ENCODE peak calls at places on chromosomes 3 and 15, in seven cellular contexts. K is suprapubic skin, F is breast epithelium, E is A673, A is AG04450, S is colonic mucosa, D is HL-60. W is an unnamed sample.

GRCh38 chr3:5251196-5251583 is 63.7 kb downstream of the EDEM1 start:
- DNase-seq in K (no peak), F (no peak), D (no peak), E (no peak), A (no peak), S (peak; percentile 19), W (no peak)

GRCh38 chr3:27990837-27991236 is 250.6 kb upstream of the CMC1 start:
- DNase-seq in S (no peak), F (no peak), K (no peak), D (no peak), A (no peak), E (no peak), W (no peak)

GRCh38 chr3:59286791-59287531 is 237.1 kb upstream of the CFAP20DC start:
- DNase-seq in F (no peak), S (no peak), A (no peak), D (peak; percentile 35), E (no peak), K (no peak), W (no peak)

GRCh38 chr3:45677045-45677436 is 12.2 kb upstream of the SACM1L start:
- DNase-seq in D (peak; percentile 65), F (peak; percentile 79), A (no peak), E (peak; percentile 30), K (peak; percentile 82), S (no peak), W (no peak)

GRCh38 chr3:115836944-115837343 is 213.6 kb downstream of the GAP43 start:
- DNase-seq in S (no peak), F (no peak), D (no peak), A (no peak), K (no peak), E (peak; percentile 82), W (no peak)

GRCh38 chr3:95424296-95424695 is 1361.4 kb downstream of the NSUN3 start:
- DNase-seq in K (no peak), S (no peak), D (no peak), A (no peak), E (no peak), F (no peak), W (no peak)

GRCh38 chr3:15458212-15458780 is 30.9 kb downstream of the EAF1 start:
- DNase-seq in E (no peak), K (no peak), D (no peak), A (no peak), S (no peak), F (no peak), W (no peak)

GRCh38 chr15:69735126-69735525 is 282.5 kb downstream of the RPLP1 start:
- DNase-seq in A (no peak), D (no peak), F (no peak), E (peak; percentile 82), S (no peak), K (peak; percentile 78), W (no peak)

GRCh38 chr3:40997711-40998519 is 201.4 kb upstream of the CTNNB1 start:
- DNase-seq in F (peak; percentile 32), A (no peak), K (no peak), S (no peak), E (no peak), D (no peak), W (no peak)

GRCh38 chr3:40996382-40996781 is 202.9 kb upstream of the CTNNB1 start:
- DNase-seq in F (no peak), D (no peak), A (no peak), S (no peak), K (no peak), E (no peak), W (no peak)

GRCh38 chr3:40995271-40995670 is 204.0 kb upstream of the CTNNB1 start:
- DNase-seq in A (no peak), D (no peak), E (no peak), K (no peak), S (no peak), F (no peak), W (no peak)

GRCh38 chr3:40994611-40995010 is 204.7 kb upstream of the CTNNB1 start:
- DNase-seq in A (no peak), F (no peak), E (no peak), S (no peak), K (no peak), D (no peak), W (no peak)

GRCh38 chr3:40996827-40997710 is 202.2 kb upstream of the CTNNB1 start:
- DNase-seq in K (no peak), S (no peak), A (no peak), E (no peak), D (no peak), F (no peak), W (no peak)
- TF ChIP-seq CTCF in K (no peak), S (no peak), A (no peak), E (no peak), D (no peak), F (no peak), W (no peak)

DNA sequence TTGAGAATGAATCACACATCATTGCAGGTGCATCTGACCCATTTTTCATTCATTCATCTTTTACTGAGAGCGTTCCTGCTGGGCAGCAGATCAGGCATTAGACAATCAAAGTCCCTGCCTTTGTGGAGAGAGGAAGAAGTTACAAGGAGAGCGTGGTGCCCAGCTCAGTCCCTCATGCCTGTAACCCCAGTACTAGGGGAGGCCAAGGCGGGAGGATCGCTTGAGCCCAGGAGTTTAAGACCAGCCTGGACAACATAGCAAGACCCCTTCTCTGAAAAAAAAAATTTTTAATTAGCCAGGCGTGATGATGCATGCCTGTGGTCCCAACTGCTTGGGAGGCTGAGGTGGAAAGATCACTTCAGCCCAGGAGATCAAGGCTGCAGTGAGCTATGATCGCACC is 35.0 kb upstream of the MEX3B start:
- DNase-seq in S (no peak), D (no peak), A (no peak), E (no peak), K (no peak), F (no peak), W (no peak)
- H3K27me3 ChIP-seq in S (no peaks in the 10 kb centered on the region), D (no peaks in the 10 kb centered on the region), A (no peaks in the 10 kb centered on the region), E (peaks cover 4% of the 10 kb centered on the region), K (peaks cover 16% of the 10 kb centered on the region), F (no peaks in the 10 kb centered on the region), W (peaks cover 65% of the 10 kb centered on the region)

DNA sequence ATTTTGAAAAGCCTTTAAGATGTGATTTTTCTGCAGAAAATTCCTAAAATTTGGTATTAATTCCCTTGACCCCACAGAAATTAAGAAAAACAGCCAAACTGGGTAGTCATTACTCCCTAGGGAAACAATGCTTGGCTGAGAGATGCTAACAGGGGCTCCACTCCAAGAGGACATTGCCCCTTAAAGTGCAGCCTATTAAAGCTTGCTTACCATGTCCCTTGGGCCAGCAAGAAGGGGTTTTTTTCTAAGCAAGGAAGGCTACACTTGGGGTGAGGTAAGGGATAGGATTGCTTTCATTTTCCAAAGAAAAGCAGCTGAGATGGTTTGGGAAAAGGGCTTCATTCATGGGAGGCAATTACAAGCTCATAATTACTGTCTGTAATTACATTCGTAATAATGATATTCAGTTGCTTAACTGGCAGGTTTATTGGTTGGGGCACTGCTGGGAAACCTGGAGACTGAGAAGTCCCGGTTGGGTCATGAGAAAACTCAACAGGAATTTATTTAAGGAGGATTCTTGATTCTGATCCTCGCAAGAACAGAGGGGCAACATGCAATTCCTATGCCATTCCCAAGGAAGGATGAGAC is 247.5 kb downstream of the NR1D2 start:
- DNase-seq in E (no peak), A (no peak), K (no peak), S (no peak), D (no peak), F (no peak), W (no peak)
- TF ChIP-seq CTCF in E (no peak), A (no peak), K (no peak), S (no peak), D (no peak), F (no peak), W (no peak)

DNA sequence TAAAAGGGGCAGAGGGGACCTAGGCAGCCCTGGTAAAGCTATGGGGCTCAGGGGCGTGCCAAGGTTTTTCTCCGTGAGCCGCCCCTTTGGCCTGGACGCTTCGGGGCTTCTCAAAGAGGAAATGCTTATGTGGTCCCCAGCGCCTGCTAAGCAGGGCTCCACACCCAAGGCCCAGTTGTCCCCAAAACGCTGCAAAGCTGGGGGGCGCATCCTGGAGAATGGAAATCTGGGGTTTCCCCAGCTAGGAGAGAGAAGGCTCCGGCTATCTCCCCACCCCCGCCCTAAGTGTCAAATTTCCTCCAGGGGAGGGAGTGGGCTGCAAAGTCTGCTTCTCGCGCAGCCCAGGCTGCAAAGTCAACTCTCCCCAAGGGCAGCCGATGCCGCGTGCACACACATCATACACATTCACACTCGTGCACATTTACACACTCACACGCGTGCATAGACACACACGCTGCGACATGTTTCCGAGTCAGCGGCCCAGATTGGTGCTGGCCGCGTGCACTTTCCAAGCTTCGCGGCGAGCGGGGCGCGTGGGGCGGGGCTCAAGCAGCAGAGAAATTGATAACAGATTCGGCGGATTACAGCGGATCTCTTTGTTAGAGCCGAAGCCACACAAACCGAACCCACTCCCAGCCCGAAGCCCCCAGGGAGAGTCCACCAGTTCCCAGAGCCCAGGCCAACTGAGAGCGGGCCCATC is 4.5 kb downstream of the WNT5A start:
- DNase-seq in F (no peak), D (no peak), A (no peak), S (peak; percentile 39), E (no peak), K (no peak), W (no peak)
- H3K27me3 ChIP-seq in F (no peaks in the 10 kb centered on the region), D (peaks cover 81% of the 10 kb centered on the region), A (no peaks in the 10 kb centered on the region), S (peaks cover 32% of the 10 kb centered on the region), E (no peaks in the 10 kb centered on the region), K (peaks cover 40% of the 10 kb centered on the region), W (peaks cover 86% of the 10 kb centered on the region)

GRCh38 chr15:101773496-101774100 is 29.7 kb upstream of the OR4F6 start:
- DNase-seq in K (no peak), D (no peak), S (no peak), A (no peak), F (no peak), E (no peak), W (no peak)
- TF ChIP-seq CTCF in K (no peak), D (peak; percentile 8), S (no peak), A (no peak), F (no peak), E (peak; percentile 51), W (peak; percentile 45)

DNA sequence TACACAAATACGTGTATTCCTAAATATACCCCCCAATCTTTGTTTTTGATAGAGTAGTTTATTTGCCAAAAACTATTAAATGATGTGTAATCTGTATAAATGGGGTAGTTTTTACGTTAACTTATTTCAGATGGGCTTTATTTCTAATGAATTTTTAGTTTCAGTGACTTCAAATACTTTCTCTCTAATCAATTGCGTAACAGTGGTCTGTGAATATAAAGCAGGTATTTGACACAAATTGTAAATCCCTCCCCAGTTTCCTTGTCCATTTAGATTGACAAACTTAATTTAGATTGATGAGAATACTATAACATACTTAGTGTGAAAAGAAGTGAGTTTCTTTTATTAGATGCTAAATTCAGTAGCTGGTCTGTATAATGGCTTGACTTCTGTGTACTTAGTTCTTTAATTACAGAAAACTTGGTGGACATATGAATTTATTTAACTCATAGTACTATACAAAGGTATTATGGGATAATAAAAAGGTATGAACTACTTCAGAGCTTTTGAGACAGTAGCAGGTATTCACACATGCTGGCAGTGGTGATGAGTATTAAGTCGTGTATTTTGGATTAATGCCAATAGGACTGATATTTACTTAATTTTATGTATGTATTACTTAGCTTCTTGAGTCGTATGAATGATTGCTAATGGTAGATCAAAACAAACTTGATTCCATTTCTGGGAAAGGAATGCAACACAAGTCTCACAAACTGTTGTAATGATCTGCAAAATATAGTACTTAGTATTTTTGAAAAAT is 81.6 kb downstream of the STT3B start:
- DNase-seq in D (no peak), F (no peak), E (no peak), A (no peak), K (no peak), S (no peak), W (no peak)
- H3K27me3 ChIP-seq in D (no peaks in the 10 kb centered on the region), F (no peaks in the 10 kb centered on the region), E (no peaks in the 10 kb centered on the region), A (no peaks in the 10 kb centered on the region), K (no peaks in the 10 kb centered on the region), S (no peaks in the 10 kb centered on the region), W (no peaks in the 10 kb centered on the region)

W was measured in left ventricle myocardium inferior.